ENCODE peak calls at places on chromosomes 16 and 17, in five cellular contexts. One of them, this sample, is unnamed.

GRCh38 chr17:44074231-44074910 is 3.8 kb downstream of the G6PC3 start:
- DNase-seq in thoracic aorta: no peak
- DNase-seq in cardiac fibroblast: no peak
- DNase-seq in GM23338: no peak
- DNase-seq in A549: no peak
- DNase-seq in this sample: no peak

GRCh38 chr16:86968866-86969265 is 348.3 kb downstream of the C16orf95 start:
- DNase-seq in thoracic aorta: no peak
- DNase-seq in cardiac fibroblast: no peak
- DNase-seq in GM23338: no peak
- DNase-seq in A549: no peak
- DNase-seq in this sample: no peak

GRCh38 chr16:17474037-17474436 is 3.3 kb upstream of the XYLT1 start:
- DNase-seq in cardiac fibroblast: peak; percentile 11
- DNase-seq in A549: no peak
- DNase-seq in GM23338: no peak
- DNase-seq in thoracic aorta: no peak
- DNase-seq in this sample: peak; percentile 42

GRCh38 chr17:77497578-77497934 is 356.8 kb downstream of the SEC14L1 start:
- DNase-seq in A549: no peak
- DNase-seq in thoracic aorta: no peak
- DNase-seq in GM23338: no peak
- DNase-seq in cardiac fibroblast: no peak
- DNase-seq in this sample: no peak

GRCh38 chr17:39563476-39563875 is 44.2 kb downstream of the NEUROD2 start:
- DNase-seq in thoracic aorta: no peak
- DNase-seq in GM23338: peak; percentile 81
- DNase-seq in A549: no peak
- DNase-seq in cardiac fibroblast: peak; percentile 53
- DNase-seq in this sample: no peak

GRCh38 chr17:40854175-40854814 is 12.7 kb downstream of the KRT12 start:
- DNase-seq in GM23338: no peak
- DNase-seq in cardiac fibroblast: peak; percentile 81
- DNase-seq in A549: peak; percentile 84
- DNase-seq in thoracic aorta: no peak
- DNase-seq in this sample: peak; percentile 97

GRCh38 chr17:76079577-76080206 is 710 bp downstream of the ZACN start:
- DNase-seq in GM23338: peak; percentile 60
- DNase-seq in thoracic aorta: no peak
- DNase-seq in cardiac fibroblast: no peak
- DNase-seq in A549: no peak
- DNase-seq in this sample: no peak

GRCh38 chr16:79758615-79759346 is 158.2 kb upstream of the MAF start:
- DNase-seq in thoracic aorta: no peak
- DNase-seq in GM23338: no peak
- DNase-seq in A549: peak; percentile 46
- DNase-seq in cardiac fibroblast: no peak
- DNase-seq in this sample: no peak

GRCh38 chr16:77501260-77501659 is 66.4 kb upstream of the ADAMTS18 start:
- DNase-seq in cardiac fibroblast: no peak
- DNase-seq in thoracic aorta: no peak
- DNase-seq in A549: no peak
- DNase-seq in GM23338: peak; percentile 30
- DNase-seq in this sample: no peak

GRCh38 chr17:17289091-17289490 is 8.0 kb upstream of the COPS3 start:
- DNase-seq in cardiac fibroblast: no peak
- DNase-seq in A549: no peak
- DNase-seq in GM23338: no peak
- DNase-seq in thoracic aorta: no peak
- DNase-seq in this sample: no peak

GRCh38 chr16:10080031-10080772 is 102.0 kb downstream of the GRIN2A start:
- DNase-seq in cardiac fibroblast: peak; percentile 25
- DNase-seq in GM23338: no peak
- DNase-seq in A549: no peak
- DNase-seq in thoracic aorta: peak; percentile 17
- DNase-seq in this sample: peak; percentile 84

GRCh38 chr16:28063611-28064061 is at the start of gene GSG1L:
- DNase-seq in thoracic aorta: no peak
- DNase-seq in cardiac fibroblast: no peak
- DNase-seq in GM23338: no peak
- DNase-seq in A549: no peak
- DNase-seq in this sample: no peak

GRCh38 chr17:55660171-55660886 is 62.3 kb downstream of the TMEM100 start:
- DNase-seq in thoracic aorta: no peak
- DNase-seq in A549: no peak
- DNase-seq in cardiac fibroblast: no peak
- DNase-seq in GM23338: no peak
- DNase-seq in this sample: peak; percentile 90

GRCh38 chr17:49616546-49617205 is 41.0 kb downstream of the NXPH3 start:
- DNase-seq in A549: no peak
- DNase-seq in GM23338: no peak
- DNase-seq in thoracic aorta: no peak
- DNase-seq in cardiac fibroblast: peak; percentile 96
- DNase-seq in this sample: peak; percentile 93

GRCh38 chr16:52497067-52497816 is 49.7 kb downstream of the TOX3 start:
- DNase-seq in GM23338: no peak
- DNase-seq in cardiac fibroblast: peak; percentile 7
- DNase-seq in A549: no peak
- DNase-seq in thoracic aorta: no peak
- DNase-seq in this sample: no peak

GRCh38 chr16:78437352-78437968 is 338.0 kb downstream of the WWOX start:
- DNase-seq in thoracic aorta: no peak
- DNase-seq in GM23338: peak; percentile 76
- DNase-seq in A549: peak; percentile 27
- DNase-seq in cardiac fibroblast: peak; percentile 18
- DNase-seq in this sample: peak; percentile 18

DNA sequence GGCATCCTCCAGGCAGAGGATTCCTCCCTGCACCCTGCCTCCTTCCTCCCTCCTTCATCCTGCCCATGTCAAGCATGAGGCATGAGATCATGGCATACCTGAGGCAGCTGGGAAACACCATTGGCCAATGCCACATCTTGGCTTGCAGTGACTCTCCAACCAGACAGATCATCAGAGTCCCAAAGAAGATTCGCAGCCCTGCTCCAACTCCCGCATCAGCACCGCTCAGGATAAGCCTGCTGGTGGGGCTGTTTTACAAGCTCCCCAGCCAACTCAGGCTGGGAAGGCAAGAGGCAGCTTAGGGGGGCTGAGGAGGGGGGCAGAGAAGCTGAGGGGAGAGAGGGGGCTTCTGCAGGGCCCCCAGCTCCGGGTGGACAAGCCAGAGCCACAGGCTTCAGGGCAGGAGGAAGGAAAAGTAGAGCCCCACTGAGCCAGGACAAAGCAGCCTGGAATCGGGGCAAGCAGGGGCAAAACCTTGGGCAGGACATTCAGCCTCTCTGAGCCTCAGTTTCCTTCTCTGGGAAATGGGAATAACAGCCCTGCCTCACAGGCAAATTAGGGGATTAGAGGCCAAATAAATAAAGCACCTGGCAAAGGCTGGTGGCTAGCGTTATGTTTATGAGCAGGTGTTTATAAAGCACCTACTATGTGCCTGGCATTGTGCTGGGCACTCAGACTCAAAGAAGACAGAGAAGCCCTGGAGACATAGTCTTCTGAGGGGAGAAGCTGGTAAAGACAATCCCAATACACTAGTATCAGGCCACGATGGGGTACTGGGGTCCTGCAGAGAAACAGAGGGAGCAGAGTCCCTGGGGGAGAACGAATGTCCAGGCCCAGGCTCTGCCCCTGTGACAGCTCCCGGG is 88.1 kb downstream of the GOSR1 start:
- DNase-seq in GM23338: peak; percentile 67
- DNase-seq in cardiac fibroblast: no peak
- DNase-seq in thoracic aorta: no peak
- DNase-seq in A549: peak; percentile 25
- DNase-seq in this sample: no peak
- TF ChIP-seq CTCF in GM23338: peak; percentile 41
- TF ChIP-seq CTCF in cardiac fibroblast: no peak
- TF ChIP-seq CTCF in thoracic aorta: no peak
- TF ChIP-seq CTCF in A549: no peak
- TF ChIP-seq CTCF in this sample: no peak

GRCh38 chr17:73694491-73694890 is 50.2 kb upstream of the SDK2 start:
- DNase-seq in thoracic aorta: no peak
- DNase-seq in cardiac fibroblast: no peak
- DNase-seq in GM23338: no peak
- DNase-seq in A549: no peak
- DNase-seq in this sample: no peak

GRCh38 chr17:73696251-73696650 is 52.0 kb upstream of the SDK2 start:
- DNase-seq in A549: no peak
- DNase-seq in GM23338: no peak
- DNase-seq in cardiac fibroblast: no peak
- DNase-seq in thoracic aorta: no peak
- DNase-seq in this sample: no peak

GRCh38 chr17:73695035-73695738 is 50.9 kb upstream of the SDK2 start:
- DNase-seq in cardiac fibroblast: no peak
- DNase-seq in thoracic aorta: no peak
- DNase-seq in GM23338: no peak
- DNase-seq in A549: no peak
- DNase-seq in this sample: no peak

GRCh38 chr17:73698966-73699365 is 54.7 kb upstream of the SDK2 start:
- DNase-seq in cardiac fibroblast: no peak
- DNase-seq in A549: no peak
- DNase-seq in thoracic aorta: no peak
- DNase-seq in GM23338: no peak
- DNase-seq in this sample: no peak

GRCh38 chr17:73697872-73698271 is 53.6 kb upstream of the SDK2 start:
- DNase-seq in cardiac fibroblast: no peak
- DNase-seq in thoracic aorta: no peak
- DNase-seq in A549: no peak
- DNase-seq in GM23338: peak; percentile 28
- DNase-seq in this sample: no peak
- TF ChIP-seq CTCF in cardiac fibroblast: no peak
- TF ChIP-seq CTCF in thoracic aorta: no peak
- TF ChIP-seq CTCF in A549: no peak
- TF ChIP-seq CTCF in GM23338: no peak
- TF ChIP-seq CTCF in this sample: no peak

GRCh38 chr17:46059457-46059856 is 60.4 kb downstream of the STH start:
- DNase-seq in cardiac fibroblast: no peak
- DNase-seq in A549: no peak
- DNase-seq in GM23338: no peak
- DNase-seq in thoracic aorta: no peak
- DNase-seq in this sample: no peak

GRCh38 chr17:46063239-46063638 is 64.2 kb downstream of the STH start:
- DNase-seq in A549: peak; percentile 87
- DNase-seq in cardiac fibroblast: peak; percentile 63
- DNase-seq in thoracic aorta: no peak
- DNase-seq in GM23338: no peak
- DNase-seq in this sample: peak; percentile 88

GRCh38 chr17:46060461-46060860 is 61.4 kb downstream of the STH start:
- DNase-seq in cardiac fibroblast: no peak
- DNase-seq in GM23338: no peak
- DNase-seq in A549: no peak
- DNase-seq in thoracic aorta: no peak
- DNase-seq in this sample: no peak

GRCh38 chr17:46064460-46064859 is 65.4 kb downstream of the STH start:
- DNase-seq in A549: no peak
- DNase-seq in cardiac fibroblast: no peak
- DNase-seq in thoracic aorta: no peak
- DNase-seq in GM23338: no peak
- DNase-seq in this sample: no peak

GRCh38 chr17:46061435-46061834 is 62.4 kb downstream of the STH start:
- DNase-seq in cardiac fibroblast: peak; percentile 38
- DNase-seq in A549: peak; percentile 42
- DNase-seq in GM23338: peak; percentile 68
- DNase-seq in thoracic aorta: no peak
- DNase-seq in this sample: peak; percentile 34
- TF ChIP-seq CTCF in cardiac fibroblast: peak; percentile 39
- TF ChIP-seq CTCF in A549: peak; percentile 46
- TF ChIP-seq CTCF in GM23338: peak; percentile 57
- TF ChIP-seq CTCF in thoracic aorta: no peak
- TF ChIP-seq CTCF in this sample: peak; percentile 37

GRCh38 chr17:35068249-35068648 is 4.7 kb upstream of the RFFL start:
- DNase-seq in A549: no peak
- DNase-seq in cardiac fibroblast: no peak
- DNase-seq in GM23338: no peak
- DNase-seq in thoracic aorta: no peak
- DNase-seq in this sample: no peak

GRCh38 chr17:35065880-35066279 is 2.4 kb upstream of the RFFL start:
- DNase-seq in cardiac fibroblast: no peak
- DNase-seq in GM23338: no peak
- DNase-seq in A549: no peak
- DNase-seq in thoracic aorta: no peak
- DNase-seq in this sample: no peak

GRCh38 chr17:35069311-35069710 is 5.8 kb upstream of the RFFL start:
- DNase-seq in cardiac fibroblast: peak; percentile 32
- DNase-seq in A549: no peak
- DNase-seq in GM23338: no peak
- DNase-seq in thoracic aorta: no peak
- DNase-seq in this sample: peak; percentile 85

GRCh38 chr17:35062284-35062683 is 1.2 kb downstream of the RFFL start:
- DNase-seq in cardiac fibroblast: no peak
- DNase-seq in thoracic aorta: no peak
- DNase-seq in A549: no peak
- DNase-seq in GM23338: no peak
- DNase-seq in this sample: no peak

DNA sequence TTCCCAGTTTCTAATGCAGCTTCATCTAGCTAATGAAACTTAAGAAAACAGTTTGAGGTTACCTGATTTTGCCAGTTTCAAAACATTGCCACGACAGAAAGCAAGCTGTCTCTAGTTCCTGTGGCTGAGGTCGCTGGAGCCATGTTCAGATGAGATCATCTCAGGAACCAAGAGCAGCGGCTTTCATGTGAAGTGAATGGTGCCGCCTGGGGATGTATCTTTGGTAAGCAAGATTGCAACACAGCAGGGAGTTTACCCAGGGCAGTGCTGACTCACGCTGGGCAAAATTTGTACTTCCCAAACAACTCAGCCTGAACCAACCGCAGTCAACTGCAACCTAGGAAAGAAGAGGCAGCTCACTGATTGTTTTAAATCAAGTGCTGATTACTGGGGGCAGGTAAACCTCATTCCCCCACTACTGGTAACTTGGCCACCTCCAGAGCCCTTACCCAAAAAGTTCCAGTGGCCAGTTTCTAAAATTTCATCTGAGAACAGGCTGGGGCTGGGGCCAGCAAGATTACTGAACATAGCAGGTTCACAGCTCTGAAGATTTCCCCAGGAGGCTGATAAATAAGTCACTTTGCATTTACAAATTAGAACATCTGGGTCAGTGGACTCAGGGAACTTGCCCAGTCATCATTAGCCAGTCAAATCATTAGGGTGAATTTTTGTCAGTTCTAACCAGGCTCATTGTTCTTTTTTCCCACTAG is at the start of gene RFFL:
- DNase-seq in thoracic aorta: peak; percentile 88
- DNase-seq in cardiac fibroblast: peak; percentile 96
- DNase-seq in GM23338: peak; percentile 95
- DNase-seq in A549: peak; percentile 99
- DNase-seq in this sample: peak; percentile 99
- TF ChIP-seq CTCF in thoracic aorta: no peak
- TF ChIP-seq CTCF in cardiac fibroblast: no peak
- TF ChIP-seq CTCF in GM23338: no peak
- TF ChIP-seq CTCF in A549: no peak
- TF ChIP-seq CTCF in this sample: peak; percentile 4

GRCh38 chr17:45225964-45226530 is 4.4 kb downstream of the FMNL1 start:
- DNase-seq in GM23338: no peak
- DNase-seq in cardiac fibroblast: no peak
- DNase-seq in A549: peak; percentile 40
- DNase-seq in thoracic aorta: peak; percentile 20
- DNase-seq in this sample: no peak
- TF ChIP-seq CTCF in GM23338: no peak
- TF ChIP-seq CTCF in cardiac fibroblast: no peak
- TF ChIP-seq CTCF in A549: no peak
- TF ChIP-seq CTCF in thoracic aorta: no peak
- TF ChIP-seq CTCF in this sample: no peak

This sample was measured in fibroblast of mammary gland.